ENCODE peak calls at places on chromosomes 5 and 9, in ten cellular contexts. One of them, this sample, is unnamed.

GRCh38 chr5:65111961-65112658 is 343.4 kb downstream of the CWC27 start:
- DNase-seq in NCI-H1092 treated with DMSO at 0.1 percent for 48 hours: no peak
- DNase-seq in GM23248: no peak
- DNase-seq in mesendoderm: no peak
- DNase-seq in CD8-positive, alpha-beta T cell: no peak
- DNase-seq in mucosa of descending colon: no peak
- DNase-seq in NCI-H1105 treated with DMSO at 0.1 percent for 48 hours: no peak
- DNase-seq in left cardiac atrium: no peak
- DNase-seq in heart right ventricle: no peak
- DNase-seq in globus pallidus: no peak
- DNase-seq in this sample: no peak

GRCh38 chr9:91417602-91418218 is 5.9 kb downstream of the NFIL3 start:
- DNase-seq in left cardiac atrium: no peak
- DNase-seq in mucosa of descending colon: no peak
- DNase-seq in mesendoderm: no peak
- DNase-seq in CD8-positive, alpha-beta T cell: no peak
- DNase-seq in GM23248: peak; percentile 20
- DNase-seq in globus pallidus: no peak
- DNase-seq in NCI-H1092 treated with DMSO at 0.1 percent for 48 hours: no peak
- DNase-seq in NCI-H1105 treated with DMSO at 0.1 percent for 48 hours: no peak
- DNase-seq in heart right ventricle: no peak
- DNase-seq in this sample: no peak

GRCh38 chr9:95425910-95426551 is 90.7 kb downstream of the PTCH1 start:
- DNase-seq in CD8-positive, alpha-beta T cell: no peak
- DNase-seq in NCI-H1092 treated with DMSO at 0.1 percent for 48 hours: peak; percentile 68
- DNase-seq in left cardiac atrium: no peak
- DNase-seq in mesendoderm: no peak
- DNase-seq in globus pallidus: no peak
- DNase-seq in GM23248: peak; percentile 63
- DNase-seq in heart right ventricle: no peak
- DNase-seq in NCI-H1105 treated with DMSO at 0.1 percent for 48 hours: no peak
- DNase-seq in mucosa of descending colon: no peak
- DNase-seq in this sample: peak; percentile 28

GRCh38 chr5:93621340-93621872 is 38.4 kb downstream of the NR2F1 start:
- DNase-seq in NCI-H1105 treated with DMSO at 0.1 percent for 48 hours: peak; percentile 58
- DNase-seq in mucosa of descending colon: peak; percentile 71
- DNase-seq in left cardiac atrium: peak; percentile 88
- DNase-seq in NCI-H1092 treated with DMSO at 0.1 percent for 48 hours: peak; percentile 84
- DNase-seq in mesendoderm: peak; percentile 65
- DNase-seq in heart right ventricle: peak; percentile 79
- DNase-seq in GM23248: no peak
- DNase-seq in globus pallidus: peak; percentile 79
- DNase-seq in CD8-positive, alpha-beta T cell: no peak
- DNase-seq in this sample: no peak

GRCh38 chr9:99823392-99824377 is 2.0 kb downstream of the NR4A3 start:
- DNase-seq in mucosa of descending colon: peak; percentile 63
- DNase-seq in heart right ventricle: peak; percentile 50
- DNase-seq in NCI-H1092 treated with DMSO at 0.1 percent for 48 hours: peak; percentile 35
- DNase-seq in NCI-H1105 treated with DMSO at 0.1 percent for 48 hours: peak; percentile 7
- DNase-seq in left cardiac atrium: peak; percentile 56
- DNase-seq in mesendoderm: peak; percentile 37
- DNase-seq in CD8-positive, alpha-beta T cell: peak; percentile 63
- DNase-seq in GM23248: peak; percentile 71
- DNase-seq in globus pallidus: peak; percentile 31
- DNase-seq in this sample: peak; percentile 93

GRCh38 chr9:69421908-69422801 is 97.1 kb downstream of the ENTREP1 start:
- DNase-seq in NCI-H1105 treated with DMSO at 0.1 percent for 48 hours: peak; percentile 72
- DNase-seq in CD8-positive, alpha-beta T cell: peak; percentile 55
- DNase-seq in NCI-H1092 treated with DMSO at 0.1 percent for 48 hours: peak; percentile 67
- DNase-seq in heart right ventricle: peak; percentile 67
- DNase-seq in left cardiac atrium: peak; percentile 42
- DNase-seq in GM23248: peak; percentile 77
- DNase-seq in mucosa of descending colon: no peak
- DNase-seq in mesendoderm: peak; percentile 87
- DNase-seq in globus pallidus: peak; percentile 81
- DNase-seq in this sample: peak; percentile 45

GRCh38 chr9:121690766-121691165 is 39.3 kb downstream of the DAB2IP start:
- DNase-seq in globus pallidus: no peak
- DNase-seq in GM23248: no peak
- DNase-seq in heart right ventricle: no peak
- DNase-seq in NCI-H1105 treated with DMSO at 0.1 percent for 48 hours: no peak
- DNase-seq in left cardiac atrium: no peak
- DNase-seq in mucosa of descending colon: no peak
- DNase-seq in mesendoderm: no peak
- DNase-seq in CD8-positive, alpha-beta T cell: no peak
- DNase-seq in NCI-H1092 treated with DMSO at 0.1 percent for 48 hours: no peak
- DNase-seq in this sample: no peak

GRCh38 chr9:2872307-2872940 is 28.5 kb upstream of the PUM3 start:
- DNase-seq in globus pallidus: peak; percentile 31
- DNase-seq in GM23248: peak; percentile 56
- DNase-seq in mucosa of descending colon: no peak
- DNase-seq in CD8-positive, alpha-beta T cell: no peak
- DNase-seq in heart right ventricle: no peak
- DNase-seq in mesendoderm: peak; percentile 83
- DNase-seq in NCI-H1092 treated with DMSO at 0.1 percent for 48 hours: peak; percentile 35
- DNase-seq in left cardiac atrium: no peak
- DNase-seq in NCI-H1105 treated with DMSO at 0.1 percent for 48 hours: peak; percentile 24
- DNase-seq in this sample: no peak

GRCh38 chr9:136079916-136080246 is 15.2 kb downstream of the NACC2 start:
- DNase-seq in CD8-positive, alpha-beta T cell: no peak
- DNase-seq in heart right ventricle: no peak
- DNase-seq in GM23248: no peak
- DNase-seq in globus pallidus: no peak
- DNase-seq in mesendoderm: no peak
- DNase-seq in NCI-H1105 treated with DMSO at 0.1 percent for 48 hours: no peak
- DNase-seq in mucosa of descending colon: peak; percentile 48
- DNase-seq in NCI-H1092 treated with DMSO at 0.1 percent for 48 hours: no peak
- DNase-seq in left cardiac atrium: peak; percentile 20
- DNase-seq in this sample: no peak

GRCh38 chr5:139960723-139961383 is 82.2 kb downstream of the NRG2 start:
- DNase-seq in heart right ventricle: no peak
- DNase-seq in CD8-positive, alpha-beta T cell: no peak
- DNase-seq in mesendoderm: no peak
- DNase-seq in NCI-H1092 treated with DMSO at 0.1 percent for 48 hours: no peak
- DNase-seq in globus pallidus: no peak
- DNase-seq in mucosa of descending colon: no peak
- DNase-seq in GM23248: no peak
- DNase-seq in left cardiac atrium: no peak
- DNase-seq in NCI-H1105 treated with DMSO at 0.1 percent for 48 hours: no peak
- DNase-seq in this sample: no peak

GRCh38 chr5:71865665-71866320 is 146.7 kb downstream of the CARTPT start:
- DNase-seq in mucosa of descending colon: no peak
- DNase-seq in heart right ventricle: no peak
- DNase-seq in left cardiac atrium: no peak
- DNase-seq in CD8-positive, alpha-beta T cell: no peak
- DNase-seq in NCI-H1092 treated with DMSO at 0.1 percent for 48 hours: no peak
- DNase-seq in NCI-H1105 treated with DMSO at 0.1 percent for 48 hours: no peak
- DNase-seq in mesendoderm: no peak
- DNase-seq in GM23248: no peak
- DNase-seq in globus pallidus: no peak
- DNase-seq in this sample: no peak

GRCh38 chr9:70567511-70567910 is 153.1 kb upstream of the KLF9 start:
- DNase-seq in left cardiac atrium: no peak
- DNase-seq in globus pallidus: no peak
- DNase-seq in mesendoderm: no peak
- DNase-seq in CD8-positive, alpha-beta T cell: no peak
- DNase-seq in mucosa of descending colon: no peak
- DNase-seq in NCI-H1105 treated with DMSO at 0.1 percent for 48 hours: no peak
- DNase-seq in NCI-H1092 treated with DMSO at 0.1 percent for 48 hours: no peak
- DNase-seq in GM23248: no peak
- DNase-seq in heart right ventricle: no peak
- DNase-seq in this sample: no peak

GRCh38 chr9:21801683-21802417 is 586 bp upstream of the MTAP start:
- DNase-seq in GM23248: peak; percentile 94
- DNase-seq in heart right ventricle: peak; percentile 69
- DNase-seq in mucosa of descending colon: peak; percentile 82
- DNase-seq in NCI-H1105 treated with DMSO at 0.1 percent for 48 hours: peak; percentile 57
- DNase-seq in left cardiac atrium: peak; percentile 74
- DNase-seq in CD8-positive, alpha-beta T cell: peak; percentile 58
- DNase-seq in mesendoderm: peak; percentile 95
- DNase-seq in globus pallidus: no peak
- DNase-seq in NCI-H1092 treated with DMSO at 0.1 percent for 48 hours: no peak
- DNase-seq in this sample: peak; percentile 43

GRCh38 chr5:144142030-144142825 is 28.2 kb downstream of the YIPF5 start:
- DNase-seq in NCI-H1105 treated with DMSO at 0.1 percent for 48 hours: peak; percentile 35
- DNase-seq in CD8-positive, alpha-beta T cell: no peak
- DNase-seq in heart right ventricle: no peak
- DNase-seq in GM23248: peak; percentile 81
- DNase-seq in left cardiac atrium: no peak
- DNase-seq in mesendoderm: peak; percentile 73
- DNase-seq in NCI-H1092 treated with DMSO at 0.1 percent for 48 hours: peak; percentile 32
- DNase-seq in mucosa of descending colon: no peak
- DNase-seq in globus pallidus: peak; percentile 23
- DNase-seq in this sample: no peak

GRCh38 chr5:4386152-4386551 is 754.0 kb upstream of the ADAMTS16 start:
- DNase-seq in left cardiac atrium: no peak
- DNase-seq in NCI-H1105 treated with DMSO at 0.1 percent for 48 hours: no peak
- DNase-seq in GM23248: no peak
- DNase-seq in globus pallidus: no peak
- DNase-seq in heart right ventricle: no peak
- DNase-seq in CD8-positive, alpha-beta T cell: no peak
- DNase-seq in mesendoderm: no peak
- DNase-seq in mucosa of descending colon: no peak
- DNase-seq in NCI-H1092 treated with DMSO at 0.1 percent for 48 hours: no peak
- DNase-seq in this sample: no peak

GRCh38 chr5:111092062-111092853 is at the start of gene WDR36:
- DNase-seq in GM23248: peak; percentile 94
- DNase-seq in mucosa of descending colon: peak; percentile 91
- DNase-seq in globus pallidus: peak; percentile 86
- DNase-seq in CD8-positive, alpha-beta T cell: peak; percentile 94
- DNase-seq in heart right ventricle: peak; percentile 90
- DNase-seq in mesendoderm: peak; percentile 97
- DNase-seq in NCI-H1105 treated with DMSO at 0.1 percent for 48 hours: peak; percentile 80
- DNase-seq in NCI-H1092 treated with DMSO at 0.1 percent for 48 hours: peak; percentile 81
- DNase-seq in left cardiac atrium: peak; percentile 92
- DNase-seq in this sample: peak; percentile 93

GRCh38 chr5:150209020-150209635 is 19.3 kb downstream of the SLC6A7 start:
- DNase-seq in globus pallidus: no peak
- DNase-seq in mucosa of descending colon: peak; percentile 83
- DNase-seq in NCI-H1092 treated with DMSO at 0.1 percent for 48 hours: no peak
- DNase-seq in mesendoderm: peak; percentile 22
- DNase-seq in heart right ventricle: no peak
- DNase-seq in left cardiac atrium: no peak
- DNase-seq in GM23248: peak; percentile 64
- DNase-seq in CD8-positive, alpha-beta T cell: peak; percentile 73
- DNase-seq in NCI-H1105 treated with DMSO at 0.1 percent for 48 hours: no peak
- DNase-seq in this sample: peak; percentile 41

GRCh38 chr5:140207250-140207954 is 32.4 kb downstream of the CYSTM1 start:
- DNase-seq in NCI-H1092 treated with DMSO at 0.1 percent for 48 hours: no peak
- DNase-seq in left cardiac atrium: no peak
- DNase-seq in heart right ventricle: no peak
- DNase-seq in GM23248: no peak
- DNase-seq in globus pallidus: no peak
- DNase-seq in CD8-positive, alpha-beta T cell: no peak
- DNase-seq in mesendoderm: no peak
- DNase-seq in mucosa of descending colon: no peak
- DNase-seq in NCI-H1105 treated with DMSO at 0.1 percent for 48 hours: no peak
- DNase-seq in this sample: no peak

GRCh38 chr5:35443803-35444595 is 173.7 kb upstream of the SPEF2 start:
- DNase-seq in NCI-H1092 treated with DMSO at 0.1 percent for 48 hours: no peak
- DNase-seq in CD8-positive, alpha-beta T cell: no peak
- DNase-seq in GM23248: no peak
- DNase-seq in globus pallidus: no peak
- DNase-seq in heart right ventricle: no peak
- DNase-seq in left cardiac atrium: no peak
- DNase-seq in NCI-H1105 treated with DMSO at 0.1 percent for 48 hours: no peak
- DNase-seq in mucosa of descending colon: peak; percentile 44
- DNase-seq in mesendoderm: peak; percentile 18
- DNase-seq in this sample: no peak

GRCh38 chr9:128420651-128421473 is at the start of gene CERCAM:
- DNase-seq in mesendoderm: peak; percentile 47
- DNase-seq in NCI-H1105 treated with DMSO at 0.1 percent for 48 hours: peak; percentile 34
- DNase-seq in left cardiac atrium: peak; percentile 76
- DNase-seq in heart right ventricle: peak; percentile 54
- DNase-seq in NCI-H1092 treated with DMSO at 0.1 percent for 48 hours: peak; percentile 22
- DNase-seq in globus pallidus: peak; percentile 66
- DNase-seq in GM23248: peak; percentile 83
- DNase-seq in mucosa of descending colon: peak; percentile 64
- DNase-seq in CD8-positive, alpha-beta T cell: peak; percentile 72
- DNase-seq in this sample: peak; percentile 70

GRCh38 chr5:42813533-42813932 is 1.8 kb upstream of the SELENOP start:
- DNase-seq in CD8-positive, alpha-beta T cell: no peak
- DNase-seq in mesendoderm: peak; percentile 97
- DNase-seq in left cardiac atrium: peak; percentile 22
- DNase-seq in NCI-H1092 treated with DMSO at 0.1 percent for 48 hours: no peak
- DNase-seq in heart right ventricle: no peak
- DNase-seq in mucosa of descending colon: no peak
- DNase-seq in GM23248: no peak
- DNase-seq in globus pallidus: peak; percentile 60
- DNase-seq in NCI-H1105 treated with DMSO at 0.1 percent for 48 hours: no peak
- DNase-seq in this sample: no peak

GRCh38 chr5:130520211-130520610 is 615.9 kb downstream of the CHSY3 start:
- DNase-seq in heart right ventricle: no peak
- DNase-seq in left cardiac atrium: no peak
- DNase-seq in NCI-H1105 treated with DMSO at 0.1 percent for 48 hours: no peak
- DNase-seq in CD8-positive, alpha-beta T cell: no peak
- DNase-seq in NCI-H1092 treated with DMSO at 0.1 percent for 48 hours: no peak
- DNase-seq in mesendoderm: peak; percentile 85
- DNase-seq in GM23248: no peak
- DNase-seq in mucosa of descending colon: no peak
- DNase-seq in globus pallidus: no peak
- DNase-seq in this sample: no peak

GRCh38 chr5:54886866-54887265 is 98.5 kb downstream of the ESM1 start:
- DNase-seq in CD8-positive, alpha-beta T cell: no peak
- DNase-seq in GM23248: no peak
- DNase-seq in heart right ventricle: no peak
- DNase-seq in NCI-H1105 treated with DMSO at 0.1 percent for 48 hours: no peak
- DNase-seq in NCI-H1092 treated with DMSO at 0.1 percent for 48 hours: no peak
- DNase-seq in mucosa of descending colon: no peak
- DNase-seq in mesendoderm: no peak
- DNase-seq in globus pallidus: no peak
- DNase-seq in left cardiac atrium: no peak
- DNase-seq in this sample: no peak

GRCh38 chr9:68738346-68738745 is 33.3 kb downstream of the PIP5K1B start:
- DNase-seq in GM23248: no peak
- DNase-seq in CD8-positive, alpha-beta T cell: no peak
- DNase-seq in mesendoderm: no peak
- DNase-seq in left cardiac atrium: no peak
- DNase-seq in heart right ventricle: peak; percentile 63
- DNase-seq in NCI-H1092 treated with DMSO at 0.1 percent for 48 hours: no peak
- DNase-seq in globus pallidus: no peak
- DNase-seq in mucosa of descending colon: no peak
- DNase-seq in NCI-H1105 treated with DMSO at 0.1 percent for 48 hours: no peak
- DNase-seq in this sample: no peak

GRCh38 chr5:135448796-135449507 is 1.8 kb upstream of the DCANP1 start:
- DNase-seq in globus pallidus: no peak
- DNase-seq in left cardiac atrium: no peak
- DNase-seq in heart right ventricle: no peak
- DNase-seq in NCI-H1105 treated with DMSO at 0.1 percent for 48 hours: no peak
- DNase-seq in GM23248: no peak
- DNase-seq in CD8-positive, alpha-beta T cell: no peak
- DNase-seq in mesendoderm: no peak
- DNase-seq in mucosa of descending colon: no peak
- DNase-seq in NCI-H1092 treated with DMSO at 0.1 percent for 48 hours: no peak
- DNase-seq in this sample: no peak

GRCh38 chr9:129769582-129770107 is 16.8 kb upstream of the PTGES start:
- DNase-seq in GM23248: no peak
- DNase-seq in heart right ventricle: no peak
- DNase-seq in NCI-H1092 treated with DMSO at 0.1 percent for 48 hours: no peak
- DNase-seq in CD8-positive, alpha-beta T cell: no peak
- DNase-seq in left cardiac atrium: no peak
- DNase-seq in mucosa of descending colon: no peak
- DNase-seq in NCI-H1105 treated with DMSO at 0.1 percent for 48 hours: no peak
- DNase-seq in mesendoderm: no peak
- DNase-seq in globus pallidus: no peak
- DNase-seq in this sample: no peak

GRCh38 chr9:92644278-92644677 is 25.7 kb downstream of the IPPK start:
- DNase-seq in mucosa of descending colon: no peak
- DNase-seq in GM23248: no peak
- DNase-seq in NCI-H1092 treated with DMSO at 0.1 percent for 48 hours: no peak
- DNase-seq in globus pallidus: no peak
- DNase-seq in mesendoderm: no peak
- DNase-seq in NCI-H1105 treated with DMSO at 0.1 percent for 48 hours: no peak
- DNase-seq in left cardiac atrium: no peak
- DNase-seq in heart right ventricle: no peak
- DNase-seq in CD8-positive, alpha-beta T cell: no peak
- DNase-seq in this sample: peak; percentile 9

GRCh38 chr9:5442400-5443011 is 4.8 kb upstream of the PLGRKT start:
- DNase-seq in CD8-positive, alpha-beta T cell: no peak
- DNase-seq in mucosa of descending colon: no peak
- DNase-seq in heart right ventricle: peak; percentile 41
- DNase-seq in GM23248: peak; percentile 76
- DNase-seq in NCI-H1092 treated with DMSO at 0.1 percent for 48 hours: peak; percentile 62
- DNase-seq in left cardiac atrium: no peak
- DNase-seq in globus pallidus: peak; percentile 71
- DNase-seq in mesendoderm: peak; percentile 73
- DNase-seq in NCI-H1105 treated with DMSO at 0.1 percent for 48 hours: peak; percentile 65
- DNase-seq in this sample: peak; percentile 49

This sample was measured in stimulated activated CD8-positive, alpha-beta memory T cell treated with anti-CD3 and anti-CD28 coated beads, Interleukin-4, amount 100 ng/mL, for 48 hours.